ENCODE peak calls at places on chromosomes 3 and 15, in four cellular contexts. One of them, this sample, is unnamed.

GRCh38 chr15:75107905-75108838 is 84.8 kb downstream of the PPCDC start:
- DNase-seq in A549: peak; percentile 52
- DNase-seq in H1: no peak
- DNase-seq in stomach: peak; percentile 47
- DNase-seq in this sample: no peak

GRCh38 chr15:60973637-60974415 is 255.3 kb downstream of the RORA start:
- DNase-seq in H1: no peak
- DNase-seq in stomach: no peak
- DNase-seq in A549: no peak
- DNase-seq in this sample: no peak

GRCh38 chr15:55683366-55683765 is 59.6 kb downstream of the PRTG start:
- DNase-seq in A549: no peak
- DNase-seq in stomach: no peak
- DNase-seq in H1: no peak
- DNase-seq in this sample: no peak

GRCh38 chr3:188185717-188186236 is 31.8 kb downstream of the LPP start:
- DNase-seq in H1: no peak
- DNase-seq in stomach: peak; percentile 58
- DNase-seq in A549: no peak
- DNase-seq in this sample: no peak

GRCh38 chr3:13141991-13142412 is 68.8 kb upstream of the IQSEC1 start:
- DNase-seq in stomach: no peak
- DNase-seq in A549: no peak
- DNase-seq in H1: peak; percentile 38
- DNase-seq in this sample: no peak

GRCh38 chr3:169627789-169628188 is 35.7 kb downstream of the MECOM start:
- DNase-seq in stomach: peak; percentile 59
- DNase-seq in A549: no peak
- DNase-seq in H1: no peak
- DNase-seq in this sample: no peak

GRCh38 chr15:79524531-79524930 is 92.4 kb downstream of the MINAR1 start:
- DNase-seq in stomach: no peak
- DNase-seq in H1: no peak
- DNase-seq in A549: no peak
- DNase-seq in this sample: no peak

GRCh38 chr3:151037746-151038145 is 47.7 kb upstream of the MED12L start:
- DNase-seq in H1: no peak
- DNase-seq in A549: peak; percentile 13
- DNase-seq in stomach: no peak
- DNase-seq in this sample: peak; percentile 26

GRCh38 chr15:68885070-68885469 is 45.3 kb upstream of the SPESP1 start:
- DNase-seq in stomach: no peak
- DNase-seq in A549: no peak
- DNase-seq in H1: no peak
- DNase-seq in this sample: peak; percentile 40

GRCh38 chr3:25558796-25559195 is 105.9 kb downstream of the TOP2B start:
- DNase-seq in H1: no peak
- DNase-seq in A549: no peak
- DNase-seq in stomach: no peak
- DNase-seq in this sample: no peak

GRCh38 chr15:43526261-43526930 is 9.0 kb downstream of the MAP1A start:
- DNase-seq in stomach: no peak
- DNase-seq in H1: no peak
- DNase-seq in A549: no peak
- DNase-seq in this sample: no peak

GRCh38 chr3:171851685-171852084 is 8.5 kb downstream of the TMEM212 start:
- DNase-seq in A549: no peak
- DNase-seq in stomach: no peak
- DNase-seq in H1: no peak
- DNase-seq in this sample: no peak
- H3K9me3 ChIP-seq in A549: peaks cover 31% of the 10 kb centered on the region
- H3K9me3 ChIP-seq in stomach: no peaks in the 10 kb centered on the region
- H3K9me3 ChIP-seq in H1: peaks cover 30% of the 10 kb centered on the region
- H3K9me3 ChIP-seq in this sample: no peaks in the 10 kb centered on the region

DNA sequence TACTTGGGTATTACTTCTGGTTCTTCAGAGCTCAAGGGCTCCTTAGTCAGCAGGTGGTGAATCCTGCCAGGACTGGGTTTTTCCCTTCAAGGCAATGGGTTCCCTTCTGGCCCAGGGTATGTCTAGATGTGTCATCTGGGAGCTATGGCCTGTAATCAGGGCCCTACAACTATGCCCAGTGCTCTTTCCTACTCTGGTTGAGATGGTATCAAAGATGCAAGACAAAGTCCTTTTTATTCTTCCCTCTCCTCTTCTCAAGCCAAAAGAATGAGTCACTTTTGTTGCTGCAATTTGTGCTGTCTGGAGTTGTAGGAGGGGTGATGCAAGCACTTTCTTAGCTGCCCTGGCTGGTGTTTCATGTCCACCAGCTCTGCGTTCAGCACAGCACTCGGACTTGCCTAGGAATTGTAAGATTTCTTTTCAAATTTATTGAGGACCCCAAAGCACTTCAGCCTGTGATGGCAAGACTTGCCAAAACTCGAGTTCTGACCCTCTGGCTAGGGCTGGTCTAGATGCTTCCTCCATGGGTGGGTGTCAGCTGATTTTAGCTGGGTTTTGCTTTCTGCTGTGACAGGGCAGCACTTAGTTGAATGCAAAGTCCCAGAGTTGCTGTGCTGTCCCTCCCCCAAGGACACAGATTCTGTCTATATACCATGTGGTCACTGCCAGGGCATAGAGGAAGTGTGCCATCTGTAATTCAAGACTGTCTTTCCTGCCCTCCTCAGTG is 129.2 kb upstream of the CBLB start:
- DNase-seq in H1: no peak
- DNase-seq in stomach: no peak
- DNase-seq in A549: no peak
- DNase-seq in this sample: no peak
- H3K4me3 ChIP-seq in H1: no peak overlapping the region
- H3K4me3 ChIP-seq in stomach: no peak overlapping the region
- H3K4me3 ChIP-seq in A549: no peak overlapping the region
- H3K4me3 ChIP-seq in this sample: no peak overlapping the region

GRCh38 chr3:29513236-29513635 is 232.4 kb downstream of the RBMS3 start:
- DNase-seq in stomach: no peak
- DNase-seq in A549: no peak
- DNase-seq in H1: no peak
- DNase-seq in this sample: no peak

GRCh38 chr3:29514912-29515311 is 234.0 kb downstream of the RBMS3 start:
- DNase-seq in A549: no peak
- DNase-seq in stomach: no peak
- DNase-seq in H1: no peak
- DNase-seq in this sample: no peak

GRCh38 chr3:29514170-29514569 is 233.3 kb downstream of the RBMS3 start:
- DNase-seq in stomach: no peak
- DNase-seq in H1: no peak
- DNase-seq in A549: no peak
- DNase-seq in this sample: no peak

GRCh38 chr3:29511701-29512100 is 230.8 kb downstream of the RBMS3 start:
- DNase-seq in H1: no peak
- DNase-seq in stomach: no peak
- DNase-seq in A549: no peak
- DNase-seq in this sample: no peak

DNA sequence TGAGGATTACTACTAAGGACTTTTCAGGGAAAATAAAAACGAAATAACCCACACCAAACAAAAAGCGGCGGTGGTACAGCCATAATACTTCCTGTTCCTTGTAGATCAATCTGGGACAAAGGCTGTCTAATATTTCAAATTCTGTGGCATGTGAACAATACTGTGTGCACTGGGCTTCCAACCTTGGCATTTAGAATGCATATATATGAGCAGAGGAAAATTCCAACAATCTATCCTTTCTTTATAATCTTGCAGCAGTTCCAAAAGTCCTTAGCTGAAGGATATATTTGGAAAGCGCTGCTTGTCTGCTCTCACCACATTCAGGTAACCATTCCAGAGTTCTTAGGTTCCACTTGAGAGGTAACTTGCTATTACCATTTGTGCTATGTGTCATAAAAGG is 231.7 kb downstream of the RBMS3 start:
- DNase-seq in A549: no peak
- DNase-seq in H1: no peak
- DNase-seq in stomach: no peak
- DNase-seq in this sample: no peak
- TF ChIP-seq EP300 in A549: no peak
- TF ChIP-seq EP300 in H1: no peak
- TF ChIP-seq EP300 in stomach: no peak
- TF ChIP-seq EP300 in this sample: no peak

GRCh38 chr15:56886450-56886856 is 32.0 kb upstream of the TCF12 start:
- DNase-seq in A549: no peak
- DNase-seq in stomach: no peak
- DNase-seq in H1: no peak
- DNase-seq in this sample: no peak
- H3K9me3 ChIP-seq in A549: no peaks in the 10 kb centered on the region
- H3K9me3 ChIP-seq in stomach: no peaks in the 10 kb centered on the region
- H3K9me3 ChIP-seq in H1: no peaks in the 10 kb centered on the region
- H3K9me3 ChIP-seq in this sample: no peaks in the 10 kb centered on the region

DNA sequence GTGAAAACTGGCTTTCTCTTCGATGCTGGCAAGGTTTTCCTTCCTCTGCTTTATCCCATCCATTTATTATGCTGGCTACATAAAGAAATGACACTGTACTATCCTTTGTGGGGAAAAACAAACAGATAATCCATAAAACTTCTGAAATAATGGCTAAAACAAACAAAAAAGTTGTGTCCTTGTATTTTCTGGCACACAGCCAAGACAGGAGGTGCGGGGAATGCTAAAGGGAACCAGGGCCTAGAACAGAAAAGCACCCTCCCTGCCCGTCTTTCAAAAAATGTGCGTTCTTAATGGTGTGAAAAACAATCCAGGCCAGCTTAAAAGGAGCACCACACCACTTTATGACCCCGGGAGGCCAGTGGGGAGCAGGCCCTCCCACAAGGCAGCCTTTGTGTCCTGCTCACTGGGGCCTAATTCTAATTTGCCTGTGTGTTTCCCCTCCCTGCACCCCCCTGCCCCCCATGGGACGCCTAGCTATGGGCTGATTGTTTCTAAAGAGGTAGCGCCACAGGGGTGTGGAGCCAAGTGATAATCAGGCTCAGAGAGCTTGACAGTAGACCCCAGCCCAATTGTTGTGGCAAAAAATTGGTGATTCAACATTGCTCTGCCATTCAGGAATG is 181.3 kb downstream of the GREM1 start:
- DNase-seq in H1: peak; percentile 95
- DNase-seq in stomach: no peak
- DNase-seq in A549: no peak
- DNase-seq in this sample: no peak
- H3K4me3 ChIP-seq in H1: no peak overlapping the region
- H3K4me3 ChIP-seq in stomach: no peak overlapping the region
- H3K4me3 ChIP-seq in A549: no peak overlapping the region
- H3K4me3 ChIP-seq in this sample: no peak overlapping the region

GRCh38 chr15:50857763-50858162 is 50.7 kb upstream of the AP4E1 start:
- DNase-seq in A549: no peak
- DNase-seq in H1: no peak
- DNase-seq in stomach: no peak
- DNase-seq in this sample: no peak
- TF ChIP-seq EP300 in A549: no peak
- TF ChIP-seq EP300 in H1: no peak
- TF ChIP-seq EP300 in stomach: no peak
- TF ChIP-seq EP300 in this sample: no peak

GRCh38 chr3:16478516-16478915 is 35.0 kb downstream of the RFTN1 start:
- DNase-seq in A549: no peak
- DNase-seq in H1: no peak
- DNase-seq in stomach: no peak
- DNase-seq in this sample: no peak
- H3K9me3 ChIP-seq in A549: no peaks in the 10 kb centered on the region
- H3K9me3 ChIP-seq in H1: no peaks in the 10 kb centered on the region
- H3K9me3 ChIP-seq in stomach: no peaks in the 10 kb centered on the region
- H3K9me3 ChIP-seq in this sample: no peaks in the 10 kb centered on the region

GRCh38 chr3:98903099-98903498 is 1.6 kb upstream of the DCBLD2 start:
- DNase-seq in A549: peak; percentile 52
- DNase-seq in stomach: no peak
- DNase-seq in H1: no peak
- DNase-seq in this sample: no peak
- H3K4me3 ChIP-seq in A549: peak overlapping the region; percentile 52
- H3K4me3 ChIP-seq in stomach: no peak overlapping the region
- H3K4me3 ChIP-seq in H1: no peak overlapping the region
- H3K4me3 ChIP-seq in this sample: no peak overlapping the region

GRCh38 chr15:64004582-64004981 is 41.7 kb downstream of the DAPK2 start:
- DNase-seq in A549: peak; percentile 52
- DNase-seq in H1: no peak
- DNase-seq in stomach: peak; percentile 80
- DNase-seq in this sample: no peak
- TF ChIP-seq EP300 in A549: no peak
- TF ChIP-seq EP300 in H1: no peak
- TF ChIP-seq EP300 in stomach: no peak
- TF ChIP-seq EP300 in this sample: no peak